ENCODE peak calls at places on chromosomes 4 and X, in four cellular contexts. One of them, this sample, is unnamed.

GRCh38 chr4:18197467-18197866 is 175.9 kb upstream of the LCORL start:
- DNase-seq in neural crest cell: no peak
- DNase-seq in NCI-H1105: no peak
- DNase-seq in upper lobe of right lung: no peak
- DNase-seq in this sample: no peak

GRCh38 chrX:128897611-128898010 is 625.7 kb downstream of the SMARCA1 start:
- DNase-seq in neural crest cell: no peak
- DNase-seq in NCI-H1105: no peak
- DNase-seq in upper lobe of right lung: no peak
- DNase-seq in this sample: no peak

GRCh38 chr4:111797455-111798163 is 347.6 kb upstream of the FAM241A start:
- DNase-seq in neural crest cell: no peak
- DNase-seq in NCI-H1105: no peak
- DNase-seq in upper lobe of right lung: no peak
- DNase-seq in this sample: no peak

GRCh38 chr4:23922535-23923115 is 32.8 kb upstream of the PPARGC1A start:
- DNase-seq in neural crest cell: no peak
- DNase-seq in NCI-H1105: no peak
- DNase-seq in upper lobe of right lung: no peak
- DNase-seq in this sample: no peak

GRCh38 chrX:40076750-40077149 is 21.0 kb downstream of the BCOR start:
- DNase-seq in neural crest cell: no peak
- DNase-seq in NCI-H1105: no peak
- DNase-seq in upper lobe of right lung: no peak
- DNase-seq in this sample: no peak

GRCh38 chr4:67393699-67394281 is 151.5 kb downstream of the CENPC start:
- DNase-seq in neural crest cell: peak; percentile 30
- DNase-seq in NCI-H1105: peak; percentile 10
- DNase-seq in upper lobe of right lung: no peak
- DNase-seq in this sample: no peak

GRCh38 chrX:85244411-85245210 is 820 bp downstream of the ZNF711 start:
- DNase-seq in neural crest cell: peak; percentile 2
- DNase-seq in NCI-H1105: peak; percentile 26
- DNase-seq in upper lobe of right lung: peak; percentile 46
- DNase-seq in this sample: no peak

GRCh38 chr4:100738388-100739165 is 220.8 kb upstream of the EMCN start:
- DNase-seq in neural crest cell: no peak
- DNase-seq in NCI-H1105: no peak
- DNase-seq in upper lobe of right lung: no peak
- DNase-seq in this sample: no peak

GRCh38 chr4:185096032-185096653 is 46.9 kb upstream of the SLC25A4 start:
- DNase-seq in neural crest cell: peak; percentile 22
- DNase-seq in NCI-H1105: peak; percentile 7
- DNase-seq in upper lobe of right lung: no peak
- DNase-seq in this sample: no peak

GRCh38 chr4:107183155-107183774 is 147.2 kb upstream of the DKK2 start:
- DNase-seq in neural crest cell: peak; percentile 30
- DNase-seq in NCI-H1105: peak; percentile 30
- DNase-seq in upper lobe of right lung: no peak
- DNase-seq in this sample: peak; percentile 39

GRCh38 chrX:71178908-71179307 is 34.3 kb downstream of the NLGN3 start:
- DNase-seq in neural crest cell: peak; percentile 25
- DNase-seq in NCI-H1105: peak; percentile 9
- DNase-seq in upper lobe of right lung: no peak
- DNase-seq in this sample: no peak

GRCh38 chr4:159282944-159283343 is 180.1 kb downstream of the RAPGEF2 start:
- DNase-seq in neural crest cell: no peak
- DNase-seq in NCI-H1105: no peak
- DNase-seq in upper lobe of right lung: no peak
- DNase-seq in this sample: no peak

GRCh38 chrX:43559643-43560042 is 96.5 kb upstream of the MAOA start:
- DNase-seq in neural crest cell: peak; percentile 26
- DNase-seq in NCI-H1105: peak; percentile 18
- DNase-seq in upper lobe of right lung: no peak
- DNase-seq in this sample: peak; percentile 25

GRCh38 chrX:43940811-43941210 is 32.4 kb downstream of the NDP start:
- DNase-seq in neural crest cell: no peak
- DNase-seq in NCI-H1105: no peak
- DNase-seq in upper lobe of right lung: no peak
- DNase-seq in this sample: no peak

GRCh38 chrX:47608130-47608810 is 11.4 kb downstream of the SYN1 start:
- DNase-seq in neural crest cell: no peak
- DNase-seq in NCI-H1105: no peak
- DNase-seq in upper lobe of right lung: no peak
- DNase-seq in this sample: peak; percentile 41

GRCh38 chr4:82913305-82913704 is 12.8 kb downstream of the THAP9 start:
- DNase-seq in neural crest cell: no peak
- DNase-seq in NCI-H1105: no peak
- DNase-seq in upper lobe of right lung: no peak
- DNase-seq in this sample: no peak

GRCh38 chr4:14910411-14910810 is 91.9 kb upstream of the CPEB2 start:
- DNase-seq in neural crest cell: no peak
- DNase-seq in NCI-H1105: no peak
- DNase-seq in upper lobe of right lung: no peak
- DNase-seq in this sample: no peak

GRCh38 chrX:39903937-39904336 is 193.8 kb downstream of the BCOR start:
- DNase-seq in neural crest cell: no peak
- DNase-seq in NCI-H1105: no peak
- DNase-seq in upper lobe of right lung: no peak
- DNase-seq in this sample: no peak

GRCh38 chrX:56113785-56114436 is 118.2 kb upstream of the KLF8 start:
- DNase-seq in neural crest cell: no peak
- DNase-seq in NCI-H1105: no peak
- DNase-seq in upper lobe of right lung: peak; percentile 62
- DNase-seq in this sample: peak; percentile 7

GRCh38 chr4:78779280-78779679 is 3.1 kb downstream of the BMP2K start:
- DNase-seq in neural crest cell: no peak
- DNase-seq in NCI-H1105: no peak
- DNase-seq in upper lobe of right lung: no peak
- DNase-seq in this sample: no peak

GRCh38 chr4:183541081-183542045 is 36.5 kb downstream of the ING2 start:
- DNase-seq in neural crest cell: no peak
- DNase-seq in NCI-H1105: no peak
- DNase-seq in upper lobe of right lung: no peak
- DNase-seq in this sample: peak; percentile 13

GRCh38 chrX:102959471-102959870 is 22.4 kb downstream of the RAB40AL start:
- DNase-seq in neural crest cell: no peak
- DNase-seq in NCI-H1105: no peak
- DNase-seq in upper lobe of right lung: no peak
- DNase-seq in this sample: no peak

GRCh38 chr4:15291133-15291532 is 136.7 kb upstream of the C1QTNF7 start:
- DNase-seq in neural crest cell: no peak
- DNase-seq in NCI-H1105: no peak
- DNase-seq in upper lobe of right lung: no peak
- DNase-seq in this sample: no peak

GRCh38 chrX:107726809-107727534 is 48.6 kb downstream of the TSC22D3 start:
- DNase-seq in neural crest cell: no peak
- DNase-seq in NCI-H1105: no peak
- DNase-seq in upper lobe of right lung: no peak
- DNase-seq in this sample: no peak

GRCh38 chr4:20159516-20159915 is 92.2 kb upstream of the SLIT2 start:
- DNase-seq in neural crest cell: no peak
- DNase-seq in NCI-H1105: no peak
- DNase-seq in upper lobe of right lung: no peak
- DNase-seq in this sample: no peak

GRCh38 chr4:54940996-54941395 is 184.4 kb downstream of the KDR start:
- DNase-seq in neural crest cell: no peak
- DNase-seq in NCI-H1105: no peak
- DNase-seq in upper lobe of right lung: no peak
- DNase-seq in this sample: no peak

GRCh38 chr4:70895846-70896435 is 6.2 kb upstream of the MOB1B start:
- DNase-seq in neural crest cell: no peak
- DNase-seq in NCI-H1105: no peak
- DNase-seq in upper lobe of right lung: no peak
- DNase-seq in this sample: no peak

GRCh38 chr4:7444314-7444713 is 9.6 kb upstream of the PSAPL1 start:
- DNase-seq in neural crest cell: no peak
- DNase-seq in NCI-H1105: no peak
- DNase-seq in upper lobe of right lung: no peak
- DNase-seq in this sample: no peak

GRCh38 chrX:70774223-70774622 is 134.3 kb downstream of the TEX11 start:
- DNase-seq in neural crest cell: no peak
- DNase-seq in NCI-H1105: no peak
- DNase-seq in upper lobe of right lung: no peak
- DNase-seq in this sample: no peak

GRCh38 chr4:143133966-143134365 is 50.8 kb upstream of the USP38 start:
- DNase-seq in neural crest cell: no peak
- DNase-seq in NCI-H1105: no peak
- DNase-seq in upper lobe of right lung: no peak
- DNase-seq in this sample: no peak